ENCODE peak calls at places on chromosome 17, in four cellular contexts. P, C, Y and D are unnamed samples.

GRCh38 chr17:29112780-29113295 is 67.4 kb downstream of the MYO18A start:
- DNase-seq in Y (peak), C (no peak), P (no peak), D (peak)

GRCh38 chr17:75587718-75588545 is at the start of gene MYO15B:
- DNase-seq in P (no peak), C (no peak), Y (peak), D (no peak)

GRCh38 chr17:20072692-20072992 is 63.5 kb downstream of the SPECC1 start:
- DNase-seq in P (no peak), C (no peak), Y (no peak), D (no peak)

GRCh38 chr17:67055041-67055443 is 10.7 kb downstream of the CACNG1 start:
- DNase-seq in Y (no peak), C (no peak), P (no peak), D (no peak)

GRCh38 chr17:70636517-70637133 is 467.3 kb downstream of the KCNJ2 start:
- DNase-seq in Y (peak), C (peak), P (no peak), D (no peak)

GRCh38 chr17:27975146-27976011 is 67.1 kb upstream of the NLK start:
- DNase-seq in C (peak), Y (peak), P (no peak), D (no peak)

GRCh38 chr17:68427575-68427974 is 29.7 kb downstream of the WIPI1 start:
- DNase-seq in P (no peak), Y (no peak), C (no peak), D (no peak)

GRCh38 chr17:81680150-81680549 is 3.4 kb downstream of the ARL16 start:
- DNase-seq in C (no peak), Y (no peak), P (no peak), D (no peak)

GRCh38 chr17:59487161-59487873 is 78.1 kb upstream of the DHX40 start:
- DNase-seq in C (no peak), P (no peak), Y (no peak), D (no peak)

GRCh38 chr17:29158515-29159275 is 21.5 kb downstream of the MYO18A start:
- DNase-seq in Y (peak), P (peak), C (peak), D (peak)

GRCh38 chr17:63740464-63741181 is 976 bp downstream of the STRADA start:
- DNase-seq in Y (peak), P (no peak), C (no peak), D (no peak)

GRCh38 chr17:73650617-73651200 is 6.5 kb upstream of the SDK2 start:
- DNase-seq in C (no peak), Y (no peak), P (no peak), D (no peak)

GRCh38 chr17:27247071-27247957 is 46.6 kb upstream of the WSB1 start:
- DNase-seq in P (no peak), C (peak), Y (peak), D (peak)

GRCh38 chr17:58005031-58005727 is 1.9 kb downstream of the SRSF1 start:
- DNase-seq in Y (no peak), P (no peak), C (no peak), D (no peak)

GRCh38 chr17:49494399-49494798 is 694 bp upstream of the NGFR start:
- DNase-seq in Y (no peak), P (no peak), C (no peak), D (no peak)

GRCh38 chr17:5592382-5592781 is 8.1 kb upstream of the NLRP1 start:
- DNase-seq in Y (peak), P (no peak), C (peak), D (no peak)

GRCh38 chr17:56641894-56642293 is 48.4 kb downstream of the NOG start:
- DNase-seq in Y (no peak), P (no peak), C (no peak), D (no peak)

GRCh38 chr17:27475070-27475673 is 18.9 kb downstream of the KSR1 start:
- DNase-seq in C (no peak), P (no peak), Y (no peak), D (no peak)

GRCh38 chr17:51611585-51611984 is 351.2 kb downstream of the UTP18 start:
- DNase-seq in Y (no peak), P (no peak), C (no peak), D (no peak)

GRCh38 chr17:51610834-51611233 is 350.5 kb downstream of the UTP18 start:
- DNase-seq in P (no peak), Y (no peak), C (no peak), D (no peak)

GRCh38 chr17:51610155-51610554 is 349.8 kb downstream of the UTP18 start:
- DNase-seq in C (no peak), Y (no peak), P (no peak), D (no peak)

GRCh38 chr17:51607512-51607911 is 347.2 kb downstream of the UTP18 start:
- DNase-seq in P (no peak), C (no peak), Y (no peak), D (no peak)

GRCh38 chr17:51608251-51608933 is 348.0 kb downstream of the UTP18 start:
- DNase-seq in C (no peak), Y (no peak), P (no peak), D (no peak)
- TF ChIP-seq CTCF in C (no peak), Y (no peak), P (no peak), D (no peak)

DNA sequence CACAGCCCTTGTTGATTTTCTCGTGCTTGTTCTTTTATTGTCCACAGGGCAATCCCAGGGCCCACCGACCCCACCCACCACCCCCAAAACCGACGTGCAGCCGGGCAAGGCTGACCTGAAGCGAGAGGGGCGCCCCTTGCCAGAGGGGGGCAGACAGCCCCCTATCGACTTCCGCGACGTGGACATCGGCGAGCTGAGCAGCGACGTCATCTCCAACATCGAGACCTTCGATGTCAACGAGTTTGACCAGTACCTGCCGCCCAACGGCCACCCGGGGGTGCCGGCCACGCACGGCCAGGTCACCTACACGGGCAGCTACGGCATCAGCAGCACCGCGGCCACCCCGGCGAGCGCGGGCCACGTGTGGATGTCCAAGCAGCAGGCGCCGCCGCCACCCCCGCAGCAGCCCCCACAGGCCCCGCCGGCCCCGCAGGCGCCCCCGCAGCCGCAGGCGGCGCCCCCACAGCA is 2.7 kb downstream of the SOX9 start:
- DNase-seq in Y (peak), P (no peak), C (no peak), D (no peak)
- TF ChIP-seq CTCF in Y (no peak), P (no peak), C (no peak), D (no peak)

GRCh38 chr17:52297230-52298010 is 138.9 kb upstream of the CA10 start:
- DNase-seq in C (no peak), Y (no peak), P (no peak), D (no peak)
- TF ChIP-seq CTCF in C (no peak), Y (no peak), P (no peak), D (no peak)

GRCh38 chr17:42535400-42536047 is 517 bp upstream of the NAGLU start:
- DNase-seq in C (no peak), Y (no peak), P (no peak), D (no peak)

GRCh38 chr17:42529054-42529453 is 7.0 kb upstream of the NAGLU start:
- DNase-seq in C (no peak), Y (no peak), P (no peak), D (no peak)

GRCh38 chr17:42527932-42528331 is 8.1 kb upstream of the NAGLU start:
- DNase-seq in P (no peak), Y (no peak), C (no peak), D (no peak)

GRCh38 chr17:42530952-42531454 is 5.0 kb upstream of the NAGLU start:
- DNase-seq in P (no peak), C (no peak), Y (no peak), D (no peak)

DNA sequence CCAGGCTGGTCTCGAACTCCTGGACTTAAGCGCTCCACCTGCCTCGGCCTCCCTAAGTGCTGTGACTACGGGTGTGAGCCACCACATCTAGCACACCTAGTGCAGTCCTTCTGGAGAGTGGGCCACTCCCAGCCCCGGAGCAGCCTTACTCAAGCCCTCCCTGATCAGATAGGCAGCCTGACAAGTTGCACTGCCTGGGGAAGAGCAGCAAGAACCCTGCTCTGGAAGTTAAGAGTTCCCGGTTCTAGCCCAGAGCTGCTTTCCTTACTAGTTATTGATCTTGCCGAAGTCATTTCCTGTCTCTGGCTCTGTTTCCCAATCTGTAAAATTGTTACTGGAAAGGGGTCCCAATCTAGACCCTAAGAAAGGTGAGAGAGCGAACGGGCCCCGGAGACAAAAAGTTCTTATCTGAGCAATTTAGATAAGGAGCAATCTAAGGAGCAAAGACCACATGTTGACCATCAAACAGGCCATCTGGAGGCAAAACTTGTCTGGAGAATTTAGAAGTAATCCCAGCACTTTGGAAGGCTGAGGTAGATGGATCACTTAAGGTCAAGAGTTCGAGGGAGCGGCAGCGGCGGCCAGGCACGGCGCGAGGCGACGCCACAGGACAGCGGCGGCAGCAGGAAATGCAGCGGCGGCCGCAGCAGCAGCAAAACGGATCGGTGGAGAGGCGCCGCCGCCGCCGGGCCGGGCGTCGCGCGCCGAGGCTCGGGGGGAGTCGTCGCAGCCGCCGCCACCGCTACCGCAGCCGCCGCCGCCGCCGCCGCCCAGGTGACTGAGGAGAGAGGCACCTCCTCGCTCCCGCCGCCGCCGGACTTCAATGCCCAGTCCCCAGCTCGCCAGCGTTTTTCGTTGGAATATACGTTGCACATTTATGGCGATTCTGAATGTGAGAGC is 4.3 kb upstream of the NAGLU start:
- DNase-seq in P (no peak), Y (no peak), C (no peak), D (no peak)
- TF ChIP-seq CTCF in P (peak), Y (peak), C (peak), D (peak)

GRCh38 chr17:77712578-77712977 is 245.9 kb upstream of the TNRC6C start:
- DNase-seq in Y (no peak), P (no peak), C (no peak), D (no peak)
- TF ChIP-seq CTCF in Y (no peak), P (no peak), C (no peak), D (no peak)

DNA sequence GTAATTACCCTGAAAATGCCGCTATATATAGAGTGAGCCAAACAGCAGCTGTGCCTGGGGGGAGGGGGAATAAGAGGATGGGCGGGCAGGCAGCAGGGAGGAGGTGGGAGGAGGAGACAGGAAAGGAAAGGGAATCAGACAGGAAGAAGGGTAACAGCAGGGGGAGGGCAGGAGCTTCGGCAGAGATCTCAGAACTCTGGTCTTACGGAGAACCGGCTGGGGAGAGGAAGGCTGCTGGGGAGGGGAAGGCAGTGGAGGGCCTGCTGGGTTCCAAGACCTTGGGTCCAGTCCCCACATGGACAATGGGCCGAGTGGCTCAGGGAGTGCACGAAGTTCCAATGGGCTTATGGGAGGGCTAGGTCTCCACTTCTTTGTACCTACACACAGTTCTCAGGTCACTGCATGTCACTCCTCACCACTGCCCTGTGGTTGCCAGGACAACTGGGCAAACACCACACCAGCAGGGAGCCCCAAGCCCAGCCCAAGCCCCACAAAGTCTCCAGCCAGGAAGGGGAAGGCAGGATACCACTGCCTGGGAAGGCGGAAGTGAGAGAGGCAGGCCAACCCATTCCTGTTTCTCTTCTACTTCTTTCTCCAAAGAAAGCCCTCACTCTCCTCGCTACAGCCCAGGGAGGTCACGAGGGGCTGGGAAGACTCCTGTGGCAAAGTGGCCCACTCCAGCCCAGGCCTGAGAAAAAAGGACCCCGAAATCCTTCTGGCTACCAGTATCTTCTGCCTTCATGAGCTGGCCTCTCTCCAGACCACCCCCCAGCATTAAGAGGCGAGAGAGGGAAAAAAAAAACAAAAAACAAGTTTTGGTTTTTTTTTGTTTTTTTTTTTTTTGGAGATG is 25.3 kb downstream of the G6PC3 start:
- DNase-seq in P (peak), C (peak), Y (peak), D (peak)
- TF ChIP-seq CTCF in P (peak), C (peak), Y (peak), D (peak)

DNA sequence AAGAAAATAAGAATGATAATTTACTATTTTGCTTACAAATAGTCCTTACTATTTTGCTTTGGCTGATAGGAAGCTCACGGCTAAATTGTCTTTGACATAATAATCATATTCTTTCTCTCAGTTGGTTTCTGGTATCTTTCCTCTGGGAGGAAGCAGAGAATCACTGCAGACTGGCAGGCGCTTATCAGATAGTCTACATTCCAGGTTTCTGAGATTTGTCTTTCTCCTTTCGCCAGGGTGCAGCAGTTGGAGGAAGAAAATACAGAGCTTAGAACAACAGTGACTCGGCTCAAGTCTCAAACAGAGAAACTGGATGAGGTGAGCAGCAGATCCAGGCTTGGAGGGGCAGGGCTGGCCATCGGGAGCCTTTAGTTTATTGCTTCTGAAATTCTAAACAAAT is 136.1 kb downstream of the RAB11FIP4 start:
- DNase-seq in P (no peak), Y (peak), C (no peak), D (no peak)
- TF ChIP-seq CTCF in P (no peak), Y (no peak), C (peak), D (no peak)

DNA sequence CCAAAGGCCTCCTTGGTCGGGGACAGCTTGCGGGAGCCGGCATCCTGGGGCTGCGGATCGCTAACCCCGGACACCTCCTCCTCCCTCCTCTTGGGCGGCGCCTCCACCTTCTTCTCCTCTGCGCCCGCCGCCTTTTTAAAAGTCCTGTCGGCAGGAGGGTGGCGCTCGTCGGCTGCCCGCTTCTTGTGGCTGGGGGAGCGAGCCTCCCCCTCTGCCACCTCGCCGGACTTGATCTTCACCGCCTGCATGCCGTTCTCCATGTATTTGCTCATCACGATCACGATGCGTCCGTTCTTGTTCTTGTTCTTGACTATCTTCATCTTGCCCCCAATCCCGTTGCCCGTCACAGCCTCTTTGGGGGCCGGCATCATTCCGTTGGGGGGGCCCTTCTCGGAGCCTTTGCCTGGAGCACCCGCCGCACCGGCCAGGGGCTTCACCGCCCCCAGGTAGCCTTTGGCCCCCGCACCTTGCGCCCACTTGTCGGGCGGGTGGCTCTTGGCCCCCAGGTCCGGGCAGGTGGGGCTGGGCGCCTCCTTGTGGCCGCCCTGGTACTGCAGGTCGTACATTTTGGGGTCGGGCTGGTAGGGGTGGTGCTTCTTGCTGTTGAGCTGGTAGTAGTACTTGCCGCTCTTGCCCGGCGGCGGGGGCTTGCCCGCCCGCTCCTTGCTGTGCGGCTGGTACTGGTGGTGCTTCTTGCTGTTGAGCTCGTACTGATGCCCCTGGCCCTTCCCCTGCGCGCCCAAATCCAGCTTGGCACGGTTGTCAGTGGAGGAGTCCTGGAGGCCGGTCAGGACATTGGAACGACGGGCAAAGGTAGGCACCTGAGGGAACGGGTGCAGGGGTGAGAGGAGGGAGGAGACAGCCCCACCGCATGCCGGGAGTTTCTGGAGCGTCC is 4.4 kb downstream of the CBX4 start:
- DNase-seq in C (no peak), Y (no peak), P (no peak), D (no peak)
- TF ChIP-seq CTCF in C (peak), Y (peak), P (peak), D (peak)